ENCODE peak calls at places on chromosomes 4 and X, in six cellular contexts. H is SJSA1, N is AG10803, A is skeletal muscle cell, X is PC-3, T is mesothelial cell of epicardium. F is an unnamed sample.

GRCh38 chr4:128483816-128484215 is 196.2 kb upstream of the PGRMC2 start:
- DNase-seq in H (no peak), N (peak), A (no peak), X (no peak), T (no peak), F (no peak)

GRCh38 chrX:46279925-46280313 is 265.3 kb downstream of the ZNF674 start:
- DNase-seq in H (no peak), N (peak), A (no peak), X (peak), T (no peak), F (no peak)

GRCh38 chrX:24147165-24147564 is 2.4 kb upstream of the ZFX start:
- DNase-seq in H (no peak), N (no peak), A (no peak), X (no peak), T (no peak), F (no peak)

GRCh38 chr4:138560448-138560847 is 318.3 kb upstream of the SLC7A11 start:
- DNase-seq in H (no peak), N (no peak), A (no peak), X (no peak), T (no peak), F (no peak)

GRCh38 chrX:38616904-38617303 is 55.6 kb downstream of the TSPAN7 start:
- DNase-seq in H (no peak), N (no peak), A (no peak), X (no peak), T (no peak), F (no peak)

GRCh38 chr4:16496501-16496900 is 270.2 kb upstream of the TAPT1 start:
- DNase-seq in H (no peak), N (peak), A (peak), X (peak), T (no peak), F (no peak)

GRCh38 chr4:73761856-73762255 is 21.5 kb downstream of the CXCL8 start:
- DNase-seq in H (no peak), N (no peak), A (no peak), X (no peak), T (no peak), F (no peak)

GRCh38 chr4:13495753-13496152 is 11.6 kb upstream of the RAB28 start:
- DNase-seq in H (no peak), N (no peak), A (no peak), X (no peak), T (no peak), F (no peak)

GRCh38 chrX:11187001-11187400 is 75.9 kb downstream of the HCCS start:
- DNase-seq in H (no peak), N (no peak), A (no peak), X (peak), T (no peak), F (no peak)

GRCh38 chr4:119825696-119826095 is 197.1 kb upstream of the PDE5A start:
- DNase-seq in H (no peak), N (no peak), A (no peak), X (peak), T (no peak), F (no peak)

GRCh38 chr4:185500035-185500434 is 28.5 kb upstream of the CCDC110 start:
- DNase-seq in H (no peak), N (no peak), A (no peak), X (no peak), T (no peak), F (no peak)

GRCh38 chr4:119097282-119097900 is 38.2 kb upstream of the MYOZ2 start:
- DNase-seq in H (no peak), N (no peak), A (no peak), X (no peak), T (no peak), F (no peak)

GRCh38 chr4:47184071-47184470 is 152.7 kb downstream of the GABRB1 start:
- DNase-seq in H (no peak), N (no peak), A (no peak), X (no peak), T (no peak), F (no peak)

GRCh38 chr4:55561884-55562283 is 15.2 kb upstream of the CLOCK start:
- DNase-seq in H (no peak), N (no peak), A (no peak), X (no peak), T (no peak), F (no peak)

GRCh38 chrX:71060127-71060526 is 8.0 kb downstream of the SNX12 start:
- DNase-seq in H (no peak), N (no peak), A (no peak), X (no peak), T (no peak), F (no peak)

GRCh38 chr4:72366601-72367000 is 202.4 kb downstream of the ADAMTS3 start:
- DNase-seq in H (no peak), N (peak), A (no peak), X (no peak), T (no peak), F (no peak)

GRCh38 chr4:53646792-53647191 is 55.5 kb upstream of the LNX1 start:
- DNase-seq in H (peak), N (no peak), A (no peak), X (peak), T (no peak), F (no peak)